ENCODE peak calls at places on chromosome 3, in five cellular contexts. H is iris pigment epithelial cell, V is heart right ventricle, R is DMS53, G is astrocyte of the spinal cord. X is an unnamed sample.

GRCh38 chr3:195204360-195205166 is 66.4 kb downstream of the XXYLT1 start:
- DNase-seq in H (no peak), V (no peak), R (peak), G (peak), X (peak)

GRCh38 chr3:31439888-31440287 is 92.8 kb upstream of the STT3B start:
- DNase-seq in H (no peak), V (no peak), R (no peak), G (no peak), X (no peak)

GRCh38 chr3:78990164-78990563 is 777.6 kb downstream of the ROBO1 start:
- DNase-seq in H (no peak), V (no peak), R (no peak), G (no peak), X (no peak)

GRCh38 chr3:116246406-116246805 is 198.9 kb downstream of the LSAMP start:
- DNase-seq in H (no peak), V (no peak), R (no peak), G (no peak), X (no peak)

GRCh38 chr3:161796780-161797179 is 300.2 kb downstream of the OTOL1 start:
- DNase-seq in H (no peak), V (no peak), R (no peak), G (no peak), X (no peak)

GRCh38 chr3:138434276-138434874 is at the start of gene ESYT3:
- DNase-seq in H (peak), V (peak), R (peak), G (peak), X (peak)

GRCh38 chr3:180421711-180422110 is 180.3 kb upstream of the TTC14 start:
- DNase-seq in H (peak), V (no peak), R (no peak), G (peak), X (no peak)

GRCh38 chr3:134104031-134104430 is 74.3 kb upstream of the SLCO2A1 start:
- DNase-seq in H (peak), V (no peak), R (no peak), G (no peak), X (no peak)

GRCh38 chr3:49627634-49628033 is 46.5 kb upstream of the APEH start:
- DNase-seq in H (no peak), V (no peak), R (no peak), G (no peak), X (no peak)

GRCh38 chr3:177145402-177145801 is 51.9 kb downstream of the TBL1XR1 start:
- DNase-seq in H (no peak), V (no peak), R (peak), G (no peak), X (no peak)

GRCh38 chr3:172341482-172342059 is 106.7 kb downstream of the GHSR start:
- DNase-seq in H (peak), V (no peak), R (peak), G (peak), X (no peak)

X was measured in right cardiac atrium.